ENCODE peak calls at places on chromosomes 4 and X, in four cellular contexts. One of them, this sample, is unnamed.

GRCh38 chr4:95637047-95637600 is 88.4 kb upstream of the UNC5C start:
- DNase-seq in hippocampal formation: no peak
- DNase-seq in brain microvascular endothelial cell: peak
- DNase-seq in AG08396: no peak
- DNase-seq in this sample: no peak

GRCh38 chr4:80237992-80238391 is 28.5 kb upstream of the FGF5 start:
- DNase-seq in brain microvascular endothelial cell: peak
- DNase-seq in hippocampal formation: no peak
- DNase-seq in AG08396: peak
- DNase-seq in this sample: peak

GRCh38 chrX:69152398-69152797 is 12.9 kb downstream of the PJA1 start:
- DNase-seq in AG08396: no peak
- DNase-seq in hippocampal formation: no peak
- DNase-seq in brain microvascular endothelial cell: no peak
- DNase-seq in this sample: no peak

GRCh38 chrX:43349363-43349762 is 306.7 kb upstream of the MAOA start:
- DNase-seq in brain microvascular endothelial cell: peak
- DNase-seq in AG08396: peak
- DNase-seq in hippocampal formation: no peak
- DNase-seq in this sample: peak

GRCh38 chrX:36908801-36909403 is 99.3 kb upstream of the FAM47C start:
- DNase-seq in hippocampal formation: peak
- DNase-seq in brain microvascular endothelial cell: no peak
- DNase-seq in AG08396: peak
- DNase-seq in this sample: no peak

GRCh38 chr4:173899813-173900212 is 369.8 kb upstream of the HAND2 start:
- DNase-seq in brain microvascular endothelial cell: no peak
- DNase-seq in AG08396: no peak
- DNase-seq in hippocampal formation: no peak
- DNase-seq in this sample: no peak

GRCh38 chrX:2434270-2434669 is 66.5 kb downstream of the DHRSX start:
- DNase-seq in AG08396: no peak
- DNase-seq in brain microvascular endothelial cell: no peak
- DNase-seq in hippocampal formation: no peak
- DNase-seq in this sample: no peak

GRCh38 chr4:169253904-169254303 is 16.9 kb downstream of the SH3RF1 start:
- DNase-seq in hippocampal formation: no peak
- DNase-seq in AG08396: no peak
- DNase-seq in brain microvascular endothelial cell: peak
- DNase-seq in this sample: peak

GRCh38 chrX:12505127-12505526 is 286.1 kb upstream of the PRPS2 start:
- DNase-seq in brain microvascular endothelial cell: no peak
- DNase-seq in hippocampal formation: no peak
- DNase-seq in AG08396: no peak
- DNase-seq in this sample: no peak

GRCh38 chr4:177726111-177726510 is 283.9 kb upstream of the AGA start:
- DNase-seq in AG08396: no peak
- DNase-seq in brain microvascular endothelial cell: no peak
- DNase-seq in hippocampal formation: no peak
- DNase-seq in this sample: no peak

GRCh38 chr4:85127653-85128052 is 161.2 kb upstream of the WDFY3 start:
- DNase-seq in hippocampal formation: no peak
- DNase-seq in brain microvascular endothelial cell: no peak
- DNase-seq in AG08396: peak
- DNase-seq in this sample: peak

This sample was measured in SW 1271.